ENCODE peak calls at places on chromosomes 16 and 17, in eight cellular contexts. M is IMR-90, E is astrocyte, X is tibial artery, T is right atrium auricular region, Z is PC-3, I is neural progenitor cell, L is left ventricle myocardium inferior. R is an unnamed sample.

GRCh38 chr17:37742762-37743611 is 1.9 kb downstream of the HNF1B start:
- DNase-seq in M (no peak), E (no peak), X (no peak), T (no peak), Z (peak), I (peak), L (no peak), R (peak)

GRCh38 chr16:82773018-82773417 is 146.2 kb downstream of the CDH13 start:
- DNase-seq in M (peak), E (peak), X (no peak), T (no peak), Z (no peak), I (no peak), L (no peak), R (no peak)

GRCh38 chr17:40074871-40075215 is 12.1 kb downstream of the THRA start:
- DNase-seq in M (no peak), E (no peak), X (no peak), T (no peak), Z (no peak), I (no peak), L (no peak), R (no peak)

GRCh38 chr17:3558603-3559269 is 1.1 kb upstream of the TRPV3 start:
- DNase-seq in M (peak), E (no peak), X (no peak), T (no peak), Z (peak), I (no peak), L (no peak), R (no peak)

GRCh38 chr17:1074886-1075665 is 78.1 kb downstream of the TIMM22 start:
- DNase-seq in M (no peak), E (no peak), X (no peak), T (no peak), Z (no peak), I (no peak), L (peak), R (no peak)

GRCh38 chr17:2853722-2854580 is 57.7 kb downstream of the RAP1GAP2 start:
- DNase-seq in M (no peak), E (no peak), X (no peak), T (no peak), Z (peak), I (peak), L (peak), R (peak)

GRCh38 chr17:81057079-81057730 is 22.3 kb downstream of the BAIAP2 start:
- DNase-seq in M (no peak), E (no peak), X (no peak), T (no peak), Z (peak), I (peak), L (peak), R (peak)

GRCh38 chr16:79809376-79809775 is 208.8 kb upstream of the MAF start:
- DNase-seq in M (no peak), E (no peak), X (no peak), T (no peak), Z (no peak), I (no peak), L (no peak), R (no peak)

GRCh38 chr17:2940352-2940751 is 123.1 kb downstream of the OR1D5 start:
- DNase-seq in M (no peak), E (no peak), X (peak), T (peak), Z (no peak), I (peak), L (peak), R (no peak)

GRCh38 chr16:16150117-16150877 is 73.0 kb downstream of the ABCC6 start:
- DNase-seq in M (peak), E (peak), X (peak), T (peak), Z (no peak), I (no peak), L (peak), R (no peak)

GRCh38 chr17:156946-157345 is 19.6 kb downstream of the SCGB1C2 start:
- DNase-seq in M (no peak), E (no peak), X (no peak), T (no peak), Z (no peak), I (no peak), L (no peak), R (peak)

GRCh38 chr17:1391577-1391976 is 8.4 kb downstream of the YWHAE start:
- DNase-seq in M (no peak), E (no peak), X (peak), T (no peak), Z (no peak), I (no peak), L (no peak), R (no peak)

GRCh38 chr16:1871974-1872635 is at the start of gene MEIOB:
- DNase-seq in M (no peak), E (no peak), X (no peak), T (no peak), Z (no peak), I (peak), L (no peak), R (no peak)

GRCh38 chr16:2005646-2006045 is 4.0 kb downstream of the ZNF598 start:
- DNase-seq in M (no peak), E (no peak), X (no peak), T (no peak), Z (no peak), I (no peak), L (no peak), R (no peak)

GRCh38 chr17:67216544-67217320 is 28.3 kb downstream of the HELZ start:
- DNase-seq in M (no peak), E (no peak), X (no peak), T (no peak), Z (no peak), I (no peak), L (no peak), R (no peak)

GRCh38 chr16:21169249-21169981 is 10.9 kb downstream of the LDAF1 start:
- DNase-seq in M (peak), E (peak), X (no peak), T (no peak), Z (no peak), I (no peak), L (no peak), R (no peak)

GRCh38 chr17:75468779-75469373 is 12.4 kb downstream of the TMEM94 start:
- DNase-seq in M (no peak), E (no peak), X (no peak), T (no peak), Z (peak), I (no peak), L (no peak), R (no peak)
- H3K27ac ChIP-seq in M (no peak), E (no peak), X (peak), T (no peak), Z (no peak), I (no peak), L (peak), R (no peak)

DNA sequence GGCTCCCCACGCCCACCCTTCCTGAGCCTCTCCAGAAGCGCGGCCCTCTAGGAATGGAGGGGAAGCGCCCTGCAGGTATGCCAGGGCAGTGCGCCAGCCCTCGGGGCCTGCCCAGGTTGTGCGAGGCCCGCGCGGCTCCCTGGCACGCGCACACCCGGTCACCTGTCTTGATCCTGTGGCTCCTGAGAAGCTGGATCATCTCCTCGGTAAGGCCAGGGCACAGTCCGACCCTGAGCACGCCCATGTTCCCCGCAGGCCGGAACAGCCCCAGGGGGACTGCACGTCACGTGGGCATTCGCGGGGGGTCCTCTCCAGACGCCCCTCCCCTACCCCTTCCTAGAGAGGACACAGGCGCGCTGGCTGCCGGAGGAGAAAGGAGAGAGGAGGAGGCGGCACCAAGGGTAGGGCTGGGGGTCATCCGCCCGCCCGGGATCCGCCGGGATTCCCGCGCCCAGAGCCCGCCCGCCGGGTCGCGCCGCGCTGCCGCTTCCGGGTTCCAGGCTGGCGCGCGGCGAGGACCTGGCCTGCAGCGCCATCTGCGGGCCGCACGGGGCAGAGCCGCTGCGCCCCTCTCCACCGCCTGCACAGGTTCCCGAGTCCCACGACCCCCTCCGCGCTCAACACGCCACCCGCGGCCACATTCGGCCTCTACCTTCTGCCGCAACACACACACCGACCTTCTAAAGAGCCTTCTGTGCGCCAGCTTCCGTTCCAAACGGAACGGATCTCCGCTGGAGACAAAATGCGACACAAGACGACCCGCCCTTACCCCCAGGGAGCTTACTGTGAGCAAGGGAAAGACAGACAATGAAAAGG is at the start of gene RAD51D:
- DNase-seq in M (peak), E (peak), X (peak), T (no peak), Z (peak), I (peak), L (peak), R (peak)
- TF ChIP-seq CTCF in M (peak), E (peak), X (peak), T (peak), Z (peak), I (peak), L (peak), R (peak)

DNA sequence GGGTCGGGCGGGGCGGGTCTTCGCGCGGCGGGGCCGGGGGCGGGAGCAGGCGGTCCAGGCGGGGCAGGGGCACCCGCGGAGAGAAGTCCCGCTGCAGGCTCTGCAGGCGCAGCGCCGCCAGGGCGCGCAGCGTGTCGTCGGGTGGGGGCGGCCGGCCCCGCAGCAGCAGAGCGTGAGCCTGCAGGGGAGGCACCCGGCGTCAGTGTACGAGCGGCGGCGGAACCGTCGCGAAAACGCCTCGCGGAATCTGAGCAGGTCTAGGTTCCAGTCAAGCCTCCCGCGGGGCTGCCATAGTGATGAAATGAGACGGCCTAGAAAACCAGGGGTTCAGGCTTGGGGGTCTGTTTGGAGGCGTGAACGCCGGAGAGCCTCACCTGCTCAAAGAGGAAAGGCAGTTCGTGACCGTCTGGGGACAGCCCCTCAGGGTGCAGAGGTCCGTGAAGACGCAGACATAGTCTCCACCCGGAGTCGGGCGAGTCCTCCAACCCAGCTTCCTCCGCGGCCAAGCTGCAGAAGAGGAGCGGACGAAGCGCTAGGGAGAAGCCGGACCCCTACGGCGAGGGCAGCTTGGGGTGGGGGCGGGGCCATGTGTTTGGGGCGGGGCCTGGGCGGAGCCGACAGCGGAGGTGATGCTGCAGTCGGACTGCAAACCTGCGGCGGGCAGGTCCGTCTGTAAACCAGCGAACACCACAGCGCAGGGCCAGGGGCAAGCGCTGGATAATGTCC is 6.4 kb downstream of the PLEKHH3 start:
- DNase-seq in M (no peak), E (no peak), X (no peak), T (no peak), Z (no peak), I (peak), L (no peak), R (no peak)
- H3K27ac ChIP-seq in M (no peak), E (no peak), X (peak), T (no peak), Z (no peak), I (no peak), L (peak), R (no peak)

GRCh38 chr16:62068747-62069146 is 32.5 kb upstream of the CDH8 start:
- DNase-seq in M (no peak), E (no peak), X (no peak), T (no peak), Z (peak), I (peak), L (no peak), R (no peak)
- TF ChIP-seq CTCF in M (no peak), E (no peak), X (no peak), T (no peak), Z (peak), I (peak), L (no peak), R (no peak)

GRCh38 chr17:78798695-78799559 is 16.9 kb upstream of the CYTH1 start:
- DNase-seq in M (peak), E (peak), X (no peak), T (no peak), Z (peak), I (peak), L (no peak), R (no peak)
- H3K27ac ChIP-seq in M (no peak), E (no peak), X (no peak), T (no peak), Z (no peak), I (no peak), L (no peak), R (no peak)

GRCh38 chr16:78097522-78097921 is 1.9 kb upstream of the WWOX start:
- DNase-seq in M (no peak), E (no peak), X (no peak), T (no peak), Z (peak), I (no peak), L (no peak), R (no peak)

GRCh38 chr16:78098087-78098486 is 1.4 kb upstream of the WWOX start:
- DNase-seq in M (no peak), E (no peak), X (no peak), T (no peak), Z (no peak), I (no peak), L (no peak), R (no peak)

GRCh38 chr16:78094998-78095397 is 4.5 kb upstream of the WWOX start:
- DNase-seq in M (no peak), E (no peak), X (no peak), T (no peak), Z (no peak), I (no peak), L (no peak), R (no peak)

GRCh38 chr16:78094166-78094565 is 5.3 kb upstream of the WWOX start:
- DNase-seq in M (no peak), E (no peak), X (no peak), T (no peak), Z (no peak), I (no peak), L (no peak), R (no peak)

GRCh38 chr16:78096386-78096785 is 3.1 kb upstream of the WWOX start:
- DNase-seq in M (peak), E (no peak), X (no peak), T (no peak), Z (peak), I (no peak), L (no peak), R (no peak)
- TF ChIP-seq CTCF in M (no peak), E (no peak), X (no peak), T (no peak), Z (no peak), I (no peak), L (no peak), R (no peak)

GRCh38 chr16:31357324-31358156 is 2.6 kb downstream of the ITGAX start:
- DNase-seq in M (no peak), E (no peak), X (peak), T (no peak), Z (no peak), I (no peak), L (no peak), R (no peak)
- H3K27ac ChIP-seq in M (no peak), E (no peak), X (no peak), T (no peak), Z (no peak), I (no peak), L (no peak), R (no peak)

GRCh38 chr17:58585554-58585953 is 71.1 kb upstream of the MTMR4 start:
- DNase-seq in M (no peak), E (no peak), X (no peak), T (no peak), Z (no peak), I (no peak), L (no peak), R (no peak)

GRCh38 chr17:58590377-58590776 is 75.9 kb upstream of the MTMR4 start:
- DNase-seq in M (no peak), E (no peak), X (no peak), T (no peak), Z (no peak), I (no peak), L (no peak), R (no peak)

GRCh38 chr17:58586009-58586408 is 71.6 kb upstream of the MTMR4 start:
- DNase-seq in M (no peak), E (no peak), X (no peak), T (no peak), Z (no peak), I (no peak), L (no peak), R (no peak)

GRCh38 chr17:58591455-58591854 is 77.0 kb upstream of the MTMR4 start:
- DNase-seq in M (no peak), E (no peak), X (no peak), T (no peak), Z (peak), I (no peak), L (no peak), R (no peak)

GRCh38 chr17:58587713-58588117 is 73.3 kb upstream of the MTMR4 start:
- DNase-seq in M (peak), E (no peak), X (peak), T (no peak), Z (peak), I (peak), L (peak), R (peak)
- TF ChIP-seq CTCF in M (peak), E (peak), X (peak), T (peak), Z (peak), I (peak), L (peak), R (peak)

DNA sequence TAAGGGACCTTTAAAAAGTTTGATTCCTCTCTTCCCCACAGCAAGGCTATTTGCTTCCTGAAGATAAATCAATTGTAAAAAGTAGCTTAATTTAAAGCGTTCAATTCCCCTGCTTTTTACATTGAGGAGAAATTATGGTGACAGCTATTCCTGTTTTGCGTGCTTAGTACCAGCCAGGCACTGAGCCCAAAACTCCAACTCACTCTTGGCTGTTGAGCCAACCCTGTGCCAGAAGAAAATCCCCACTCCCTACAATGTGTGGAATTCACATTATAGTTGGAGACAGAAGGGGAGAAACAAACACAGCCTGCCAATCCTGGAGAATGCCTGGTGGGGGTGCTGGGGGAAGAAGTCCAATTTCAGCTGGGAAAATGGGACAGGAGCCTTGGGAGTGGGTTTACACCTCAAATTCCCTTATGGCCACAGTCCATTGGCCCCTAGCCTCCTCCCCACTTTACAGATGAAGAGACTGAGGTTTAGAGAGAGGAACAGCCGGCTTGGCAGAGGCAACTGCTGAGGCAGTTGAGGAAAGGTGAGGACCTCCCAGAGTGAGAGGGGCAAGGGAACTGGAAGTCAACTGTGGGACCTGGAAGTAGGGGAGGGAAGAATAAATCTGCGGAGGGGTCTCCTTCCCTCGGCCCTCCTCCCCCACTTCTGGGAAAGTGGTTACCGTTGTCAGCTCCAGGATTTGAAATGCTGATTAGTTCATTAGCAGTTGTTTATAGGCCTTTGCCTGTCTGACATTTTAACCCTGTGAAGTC is 26.1 kb downstream of the CDH1 start:
- DNase-seq in M (no peak), E (peak), X (no peak), T (no peak), Z (no peak), I (peak), L (no peak), R (no peak)
- H3K27ac ChIP-seq in M (no peak), E (no peak), X (no peak), T (no peak), Z (no peak), I (no peak), L (no peak), R (no peak)

GRCh38 chr16:17431904-17432625 is 38.7 kb downstream of the XYLT1 start:
- DNase-seq in M (no peak), E (no peak), X (no peak), T (no peak), Z (no peak), I (no peak), L (no peak), R (no peak)
- TF ChIP-seq CTCF in M (no peak), E (no peak), X (no peak), T (no peak), Z (no peak), I (peak), L (no peak), R (no peak)